ENCODE peak calls at places on chromosomes 6 and 20, in eight cellular contexts. O is osteoblast, N is HCT116, D is heart right ventricle, M is IMR-90, F is uterus, V is ascending aorta, B is hepatocyte. Y is an unnamed sample.

GRCh38 chr6:154179443-154179842 is 140.4 kb downstream of the OPRM1 start:
- DNase-seq in O (no peak), N (no peak), D (no peak), M (no peak), F (no peak), V (no peak), B (no peak), Y (no peak)

GRCh38 chr20:3340443-3340842 is 67.0 kb downstream of the DNAAF9 start:
- DNase-seq in O (no peak), N (no peak), D (peak), M (no peak), F (no peak), V (peak), B (no peak), Y (peak)

GRCh38 chr6:158737710-158738615 is 81.2 kb downstream of the EZR start:
- DNase-seq in O (no peak), N (peak), D (no peak), M (peak), F (no peak), V (no peak), B (no peak), Y (no peak)

GRCh38 chr6:29834564-29835436 is 7.2 kb downstream of the HLA-G start:
- DNase-seq in O (no peak), N (no peak), D (peak), M (no peak), F (no peak), V (no peak), B (no peak), Y (peak)

GRCh38 chr6:31400467-31401289 is 2.7 kb upstream of the MICA start:
- DNase-seq in O (peak), N (peak), D (peak), M (peak), F (peak), V (peak), B (peak), Y (peak)

GRCh38 chr6:153058291-153058690 is 55.8 kb upstream of the MTRF1L start:
- DNase-seq in O (no peak), N (no peak), D (no peak), M (peak), F (no peak), V (no peak), B (no peak), Y (no peak)

GRCh38 chr6:148309301-148309700 is 33.3 kb upstream of the SASH1 start:
- DNase-seq in O (no peak), N (no peak), D (no peak), M (no peak), F (no peak), V (no peak), B (no peak), Y (no peak)

GRCh38 chr6:42450314-42451145 is 1.2 kb downstream of the TRERF1 start:
- DNase-seq in O (peak), N (no peak), D (no peak), M (peak), F (peak), V (no peak), B (peak), Y (peak)

GRCh38 chr6:33192671-33193602 is 670 bp upstream of the COL11A2 start:
- DNase-seq in O (peak), N (no peak), D (peak), M (no peak), F (peak), V (no peak), B (peak), Y (peak)

GRCh38 chr6:41216616-41217015 is 11.5 kb upstream of the TREML4 start:
- DNase-seq in O (no peak), N (no peak), D (no peak), M (no peak), F (no peak), V (no peak), B (no peak), Y (no peak)

GRCh38 chr6:24495516-24495847 is 713 bp downstream of the ALDH5A1 start:
- DNase-seq in O (peak), N (peak), D (peak), M (peak), F (peak), V (peak), B (peak), Y (peak)

GRCh38 chr6:147699637-147700036 is 191.1 kb downstream of the SAMD5 start:
- DNase-seq in O (no peak), N (peak), D (no peak), M (peak), F (no peak), V (no peak), B (no peak), Y (no peak)

GRCh38 chr20:61677928-61678327 is 387.8 kb downstream of the TAF4 start:
- DNase-seq in O (no peak), N (no peak), D (no peak), M (no peak), F (no peak), V (no peak), B (no peak), Y (no peak)

GRCh38 chr6:41367700-41368099 is 32.3 kb downstream of the NCR2 start:
- DNase-seq in O (peak), N (peak), D (peak), M (peak), F (peak), V (no peak), B (peak), Y (peak)

GRCh38 chr6:7143161-7143974 is 35.6 kb downstream of the RREB1 start:
- DNase-seq in O (peak), N (no peak), D (no peak), M (no peak), F (no peak), V (no peak), B (peak), Y (no peak)
- TF ChIP-seq CTCF in O (peak), N (no peak), D (peak), M (peak), F (no peak), V (no peak), B (peak), Y (no peak)

GRCh38 chr6:168309183-168309582 is 10.4 kb downstream of the DACT2 start:
- DNase-seq in O (no peak), N (no peak), D (no peak), M (no peak), F (no peak), V (no peak), B (no peak), Y (no peak)
- H3K27ac ChIP-seq in O (no peak), N (no peak), D (no peak), M (no peak), F (no peak), V (no peak), B (no peak), Y (no peak)

DNA sequence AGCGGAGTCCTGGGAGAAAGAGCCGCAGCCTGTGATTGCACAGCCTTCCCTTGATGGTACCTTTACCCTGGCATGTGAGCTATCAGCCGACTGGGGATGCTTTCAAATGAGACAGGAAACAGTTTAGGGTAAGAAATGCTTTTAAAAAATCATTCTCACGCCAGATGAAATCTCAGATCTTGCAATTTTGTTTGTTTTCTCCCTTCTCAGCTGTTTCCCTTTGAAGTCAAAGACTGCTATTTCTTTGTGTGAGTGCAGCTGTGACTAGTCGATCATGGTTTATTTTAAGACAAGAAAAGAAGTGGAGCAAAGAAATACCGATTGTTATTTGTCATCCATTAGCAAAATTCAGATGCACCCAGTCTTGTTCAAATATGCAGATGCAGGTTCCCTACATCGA is 489.6 kb downstream of the QKI start:
- DNase-seq in O (no peak), N (no peak), D (no peak), M (peak), F (no peak), V (no peak), B (no peak), Y (no peak)
- TF ChIP-seq CTCF in O (no peak), N (no peak), D (no peak), M (no peak), F (no peak), V (no peak), B (no peak), Y (no peak)

GRCh38 chr6:499617-500016 is 108.1 kb downstream of the IRF4 start:
- DNase-seq in O (no peak), N (no peak), D (no peak), M (no peak), F (no peak), V (no peak), B (no peak), Y (no peak)

GRCh38 chr6:502761-503160 is 111.2 kb downstream of the IRF4 start:
- DNase-seq in O (no peak), N (no peak), D (no peak), M (no peak), F (no peak), V (no peak), B (no peak), Y (no peak)

GRCh38 chr6:504446-504980 is 113.0 kb downstream of the IRF4 start:
- DNase-seq in O (no peak), N (no peak), D (no peak), M (no peak), F (no peak), V (no peak), B (no peak), Y (no peak)

GRCh38 chr6:503610-504362 is 112.2 kb downstream of the IRF4 start:
- DNase-seq in O (peak), N (no peak), D (peak), M (no peak), F (no peak), V (no peak), B (no peak), Y (no peak)

GRCh38 chr6:501891-502601 is 110.5 kb downstream of the IRF4 start:
- DNase-seq in O (no peak), N (no peak), D (no peak), M (no peak), F (no peak), V (no peak), B (no peak), Y (no peak)
- H3K27ac ChIP-seq in O (no peak), N (no peak), D (no peak), M (no peak), F (no peak), V (no peak), B (no peak), Y (no peak)

GRCh38 chr20:43686820-43687219 is 19.9 kb downstream of the MYBL2 start:
- DNase-seq in O (no peak), N (no peak), D (no peak), M (no peak), F (no peak), V (no peak), B (no peak), Y (no peak)
- TF ChIP-seq CTCF in O (no peak), N (no peak), D (no peak), M (no peak), F (no peak), V (no peak), B (no peak), Y (no peak)

GRCh38 chr6:134034478-134034877 is 17.9 kb downstream of the SLC2A12 start:
- DNase-seq in O (no peak), N (no peak), D (no peak), M (no peak), F (no peak), V (no peak), B (no peak), Y (no peak)

GRCh38 chr6:134039116-134039515 is 13.3 kb downstream of the SLC2A12 start:
- DNase-seq in O (no peak), N (no peak), D (no peak), M (no peak), F (no peak), V (no peak), B (no peak), Y (no peak)

GRCh38 chr6:134034951-134035822 is 17.2 kb downstream of the SLC2A12 start:
- DNase-seq in O (no peak), N (peak), D (no peak), M (no peak), F (no peak), V (no peak), B (no peak), Y (no peak)

GRCh38 chr6:134031696-134032255 is 20.6 kb downstream of the SLC2A12 start:
- DNase-seq in O (no peak), N (no peak), D (no peak), M (peak), F (no peak), V (no peak), B (no peak), Y (no peak)

DNA sequence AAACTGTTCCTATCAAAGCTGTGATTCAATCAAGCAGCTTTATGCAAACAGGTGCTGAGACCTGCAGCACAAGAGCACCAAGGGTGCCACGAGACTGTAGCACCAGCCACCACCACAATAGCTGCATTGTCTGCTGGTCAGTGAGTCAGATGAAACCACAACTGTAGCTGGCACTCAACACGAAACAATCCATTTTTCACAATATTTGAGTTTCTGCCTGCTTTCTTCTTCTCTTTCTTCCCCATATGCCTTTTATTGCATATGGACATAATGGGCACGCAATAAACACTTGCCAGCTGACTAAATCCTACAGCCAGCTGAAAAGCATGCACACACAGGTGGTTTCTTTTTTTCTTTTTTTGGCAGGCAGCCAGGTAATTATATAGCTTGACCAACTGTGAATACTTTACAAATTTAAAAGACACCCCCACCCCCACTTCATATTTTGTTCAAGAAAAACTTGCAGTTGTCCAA is 16.6 kb downstream of the SLC2A12 start:
- DNase-seq in O (no peak), N (peak), D (no peak), M (peak), F (no peak), V (no peak), B (peak), Y (peak)
- H3K27ac ChIP-seq in O (no peak), N (peak), D (no peak), M (no peak), F (peak), V (no peak), B (peak), Y (peak)

GRCh38 chr6:157323114-157323923 is at the start of gene TMEM242:
- DNase-seq in O (peak), N (peak), D (peak), M (peak), F (peak), V (peak), B (peak), Y (peak)

GRCh38 chr6:157322792-157323113 is 566 bp downstream of the TMEM242 start:
- DNase-seq in O (no peak), N (no peak), D (no peak), M (no peak), F (no peak), V (no peak), B (no peak), Y (no peak)

GRCh38 chr6:157325069-157325805 is 1.9 kb upstream of the TMEM242 start:
- DNase-seq in O (no peak), N (no peak), D (no peak), M (peak), F (no peak), V (no peak), B (no peak), Y (no peak)

GRCh38 chr6:157326979-157327378 is 3.7 kb upstream of the TMEM242 start:
- DNase-seq in O (no peak), N (no peak), D (no peak), M (peak), F (no peak), V (no peak), B (no peak), Y (no peak)

DNA sequence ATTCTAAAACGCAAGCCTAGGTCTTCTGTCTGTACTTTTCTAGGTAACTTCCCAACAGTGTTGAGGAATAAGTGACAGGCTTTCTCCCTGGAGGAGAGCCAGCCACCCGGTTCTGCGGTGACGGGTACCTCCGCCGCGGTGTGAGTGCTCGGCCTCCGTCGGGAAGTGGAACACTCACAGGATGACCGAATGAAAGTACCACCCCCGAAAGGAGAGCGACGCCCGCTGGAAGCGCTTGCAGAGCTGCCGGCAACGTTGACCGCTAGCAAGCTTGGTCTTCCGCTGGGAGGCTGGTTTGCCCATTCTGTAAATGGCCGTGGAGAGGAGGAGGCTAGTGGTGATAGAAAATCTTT is 581 bp upstream of the TMEM242 start:
- DNase-seq in O (peak), N (peak), D (peak), M (peak), F (peak), V (peak), B (peak), Y (peak)
- TF ChIP-seq CTCF in O (peak), N (no peak), D (no peak), M (peak), F (peak), V (no peak), B (peak), Y (no peak)

DNA sequence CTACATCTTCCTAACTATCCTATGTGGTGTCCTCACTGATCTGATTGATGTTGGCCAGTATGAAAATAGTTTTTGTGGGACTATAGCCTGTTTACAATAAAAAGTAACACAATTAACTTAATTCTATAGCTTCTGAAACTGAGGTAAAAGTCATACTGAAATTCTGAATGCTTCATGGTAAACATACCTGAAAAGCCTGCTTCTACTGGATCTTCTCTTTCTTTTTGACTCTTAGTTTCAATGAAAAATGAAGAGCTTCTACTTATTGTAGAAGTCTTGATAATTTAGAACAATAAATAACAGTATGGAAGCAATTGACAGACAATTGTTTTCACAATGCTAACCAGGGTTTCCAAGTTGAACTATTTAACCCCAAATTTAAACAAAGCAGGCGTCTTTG is 383.9 kb upstream of the MMS22L start:
- DNase-seq in O (no peak), N (no peak), D (no peak), M (no peak), F (no peak), V (no peak), B (no peak), Y (no peak)
- H3K27ac ChIP-seq in O (no peak), N (no peak), D (no peak), M (no peak), F (no peak), V (no peak), B (no peak), Y (no peak)

GRCh38 chr6:117602151-117602898 is at the start of gene GOPC:
- DNase-seq in O (peak), N (peak), D (peak), M (peak), F (peak), V (peak), B (peak), Y (peak)
- TF ChIP-seq CTCF in O (peak), N (no peak), D (no peak), M (peak), F (peak), V (peak), B (peak), Y (no peak)

DNA sequence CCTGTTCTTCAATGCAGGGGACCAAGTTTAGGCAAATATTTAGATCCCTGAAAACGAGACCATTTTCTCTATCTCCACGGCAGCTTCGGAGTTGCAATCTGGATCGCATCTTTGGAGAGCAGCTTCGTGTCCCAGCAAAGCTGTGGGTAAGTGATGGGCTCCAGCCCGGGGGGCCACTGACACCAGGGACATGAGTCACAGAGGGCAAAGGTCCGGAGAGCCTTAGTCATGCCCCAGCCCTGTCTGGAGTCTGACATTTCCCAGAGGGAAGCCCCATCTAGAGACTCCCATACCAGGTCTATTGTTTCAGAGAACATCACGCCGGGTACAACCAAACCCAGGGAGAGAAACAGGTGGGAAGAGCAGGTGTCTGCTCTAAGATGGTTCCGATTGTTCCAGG is 95.9 kb downstream of the NFATC2 start:
- DNase-seq in O (peak), N (peak), D (no peak), M (peak), F (peak), V (peak), B (peak), Y (no peak)
- H3K27ac ChIP-seq in O (peak), N (peak), D (no peak), M (no peak), F (peak), V (peak), B (peak), Y (no peak)